ENCODE peak calls at places on chromosome 4, in eight cellular contexts. B, C, H, V, N, U, G and E are unnamed samples.

GRCh38 chr4:137387924-137388323 is 144.4 kb downstream of the PCDH18 start:
- DNase-seq in B (no peak), C (no peak), H (peak; percentile 57), V (no peak), N (peak; percentile 90), U (peak; percentile 85), G (peak; percentile 88), E (no peak)

GRCh38 chr4:109953556-109953955 is 40.9 kb downstream of the EGF start:
- DNase-seq in B (no peak), C (no peak), H (no peak), V (no peak), N (no peak), U (no peak), G (no peak), E (no peak)

GRCh38 chr4:2713337-2713736 is 42.8 kb downstream of the TNIP2 start:
- DNase-seq in B (no peak), C (no peak), H (no peak), V (no peak), N (no peak), U (no peak), G (no peak), E (no peak)

GRCh38 chr4:145546556-145546955 is 64.9 kb downstream of the SMAD1 start:
- DNase-seq in B (no peak), C (no peak), H (no peak), V (no peak), N (no peak), U (peak; percentile 65), G (no peak), E (no peak)

GRCh38 chr4:168585168-168586091 is 88.6 kb downstream of the PALLD start:
- DNase-seq in B (peak; percentile 93), C (peak; percentile 76), H (peak; percentile 90), V (peak; percentile 82), N (peak; percentile 87), U (peak; percentile 92), G (peak; percentile 89), E (peak; percentile 35)

GRCh38 chr4:24440765-24441164 is 143.6 kb downstream of the DHX15 start:
- DNase-seq in B (no peak), C (no peak), H (no peak), V (no peak), N (no peak), U (no peak), G (no peak), E (no peak)

GRCh38 chr4:70734168-70734954 is 12.6 kb downstream of the RUFY3 start:
- DNase-seq in B (no peak), C (no peak), H (peak; percentile 41), V (no peak), N (peak; percentile 55), U (peak; percentile 62), G (peak; percentile 35), E (peak; percentile 85)

GRCh38 chr4:76311896-76312331 is 5.4 kb downstream of the STBD1 start:
- DNase-seq in B (no peak), C (no peak), H (no peak), V (no peak), N (no peak), U (no peak), G (peak; percentile 18), E (no peak)

GRCh38 chr4:125283702-125284279 is 31.0 kb upstream of the FAT4 start:
- DNase-seq in B (no peak), C (no peak), H (no peak), V (peak; percentile 36), N (peak; percentile 53), U (peak; percentile 69), G (peak; percentile 60), E (peak; percentile 26)

GRCh38 chr4:61750810-61751209 is 550.7 kb downstream of the ADGRL3 start:
- DNase-seq in B (no peak), C (no peak), H (no peak), V (no peak), N (no peak), U (no peak), G (no peak), E (no peak)

GRCh38 chr4:120916937-120917336 is 5.6 kb downstream of the PRDM5 start:
- DNase-seq in B (no peak), C (no peak), H (no peak), V (no peak), N (peak; percentile 50), U (no peak), G (peak; percentile 11), E (no peak)

DNA sequence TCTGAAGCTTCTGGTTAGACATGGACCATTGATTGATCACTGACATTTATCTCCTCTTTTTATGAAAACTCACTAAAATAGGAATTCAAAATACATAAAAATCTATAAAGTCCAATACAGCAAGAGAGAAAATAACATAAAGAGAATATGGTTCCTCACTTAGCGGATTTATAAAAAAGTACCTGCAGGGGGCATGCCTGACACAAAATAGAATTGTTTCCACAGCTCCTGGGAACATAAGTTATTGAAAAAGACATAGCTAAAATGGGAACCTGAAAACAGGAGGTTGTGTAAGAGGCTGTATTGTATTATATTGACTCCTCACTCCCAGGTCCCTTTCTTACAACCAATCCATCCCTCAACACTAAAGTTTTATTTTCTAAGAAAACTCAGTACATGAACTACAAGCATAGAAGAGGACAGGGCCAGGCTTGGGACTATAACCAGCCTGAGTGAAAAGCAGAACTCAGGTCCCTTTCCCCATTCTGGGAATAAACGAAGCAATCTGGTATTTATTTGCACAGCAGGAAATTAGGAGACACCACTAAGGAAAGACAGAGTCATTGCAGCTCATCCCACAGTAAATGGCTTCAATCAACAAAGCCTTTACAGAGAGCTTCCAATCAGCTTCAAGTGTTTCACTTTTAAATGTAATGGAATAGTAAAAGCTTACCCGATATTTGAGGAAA is 121.1 kb upstream of the NDST4 start:
- DNase-seq in B (no peak), C (no peak), H (no peak), V (peak; percentile 18), N (peak; percentile 4), U (no peak), G (peak; percentile 2), E (peak; percentile 58)
- TF ChIP-seq CTCF in B (no peak), C (no peak), H (peak; percentile 26), V (peak; percentile 21), N (peak; percentile 15), U (no peak), G (no peak), E (peak; percentile 26)

DNA sequence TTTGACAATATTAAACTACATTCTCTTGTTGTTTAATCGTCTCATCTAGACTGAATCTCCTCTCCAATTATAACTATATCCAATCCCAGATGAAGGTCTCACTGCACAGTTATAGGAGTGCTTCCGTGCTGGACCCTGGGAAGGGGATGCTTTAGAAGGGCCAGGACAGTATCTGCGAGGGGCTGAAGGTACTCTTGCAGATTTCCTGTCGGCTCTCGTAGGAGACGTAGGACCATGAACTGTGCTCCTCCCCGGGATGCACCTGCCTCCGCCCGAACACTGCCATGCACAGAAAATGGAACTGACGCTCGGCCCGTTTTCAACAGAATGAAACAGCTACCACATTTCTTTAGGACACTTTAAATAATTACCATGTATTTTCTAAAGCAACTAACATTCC is 39.4 kb downstream of the FAT1 start:
- DNase-seq in B (no peak), C (no peak), H (no peak), V (no peak), N (no peak), U (no peak), G (no peak), E (no peak)
- H3K4me3 ChIP-seq in B (peak overlapping the region; percentile 22), C (no peak overlapping the region), H (no peak overlapping the region), V (peak overlapping the region; percentile 22), N (no peak overlapping the region), U (no peak overlapping the region), G (no peak overlapping the region), E (no peak overlapping the region)

GRCh38 chr4:40421839-40422238 is 86.7 kb downstream of the CHRNA9 start:
- DNase-seq in B (no peak), C (no peak), H (no peak), V (no peak), N (no peak), U (no peak), G (no peak), E (no peak)

GRCh38 chr4:40423735-40424134 is 88.6 kb downstream of the CHRNA9 start:
- DNase-seq in B (no peak), C (no peak), H (no peak), V (peak; percentile 43), N (peak; percentile 68), U (peak; percentile 58), G (peak; percentile 8), E (no peak)

GRCh38 chr4:40422309-40422708 is 87.2 kb downstream of the CHRNA9 start:
- DNase-seq in B (no peak), C (no peak), H (no peak), V (no peak), N (no peak), U (no peak), G (no peak), E (peak; percentile 58)

GRCh38 chr4:40427138-40427537 is 92.0 kb downstream of the CHRNA9 start:
- DNase-seq in B (no peak), C (no peak), H (no peak), V (no peak), N (no peak), U (no peak), G (no peak), E (no peak)

DNA sequence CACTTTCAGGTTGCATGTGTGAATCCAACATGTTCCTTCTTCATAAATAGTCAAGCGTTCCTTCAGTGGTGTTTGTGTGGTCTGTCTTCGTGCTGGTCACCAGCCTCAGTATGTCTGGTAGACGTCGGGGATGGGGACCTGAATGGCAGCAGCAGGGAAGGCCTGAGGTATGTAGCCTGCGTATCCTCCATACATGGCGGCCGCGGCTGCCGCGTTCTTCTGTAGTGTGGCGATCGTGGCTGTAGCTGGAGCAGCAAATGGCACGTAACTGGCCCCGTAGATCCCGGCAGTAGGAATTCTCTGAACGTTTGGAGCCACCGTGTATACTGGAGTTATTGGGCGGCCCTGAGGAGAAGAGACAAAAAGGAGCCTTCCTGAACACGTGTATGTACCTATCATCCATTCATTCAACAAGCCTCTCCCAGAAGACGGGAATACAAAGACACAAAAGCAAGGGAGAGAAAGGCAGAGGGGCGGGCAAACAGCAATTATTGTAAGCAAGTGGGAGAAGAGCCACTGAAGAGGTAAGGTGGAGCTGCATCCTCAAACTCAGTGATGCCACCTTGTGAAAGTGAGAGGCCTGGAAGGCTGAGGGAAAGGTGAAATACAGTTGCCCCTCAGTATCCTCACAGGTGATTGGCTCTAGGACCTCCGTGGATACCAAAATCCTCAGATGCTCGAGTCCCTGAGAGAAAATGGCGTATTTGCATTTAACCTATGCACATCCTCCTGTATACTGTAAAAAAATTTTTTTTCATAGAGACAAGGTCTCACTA is 90.9 kb downstream of the CHRNA9 start:
- DNase-seq in B (no peak), C (no peak), H (no peak), V (no peak), N (no peak), U (no peak), G (no peak), E (no peak)
- TF ChIP-seq CTCF in B (no peak), C (no peak), H (no peak), V (no peak), N (no peak), U (no peak), G (no peak), E (no peak)

DNA sequence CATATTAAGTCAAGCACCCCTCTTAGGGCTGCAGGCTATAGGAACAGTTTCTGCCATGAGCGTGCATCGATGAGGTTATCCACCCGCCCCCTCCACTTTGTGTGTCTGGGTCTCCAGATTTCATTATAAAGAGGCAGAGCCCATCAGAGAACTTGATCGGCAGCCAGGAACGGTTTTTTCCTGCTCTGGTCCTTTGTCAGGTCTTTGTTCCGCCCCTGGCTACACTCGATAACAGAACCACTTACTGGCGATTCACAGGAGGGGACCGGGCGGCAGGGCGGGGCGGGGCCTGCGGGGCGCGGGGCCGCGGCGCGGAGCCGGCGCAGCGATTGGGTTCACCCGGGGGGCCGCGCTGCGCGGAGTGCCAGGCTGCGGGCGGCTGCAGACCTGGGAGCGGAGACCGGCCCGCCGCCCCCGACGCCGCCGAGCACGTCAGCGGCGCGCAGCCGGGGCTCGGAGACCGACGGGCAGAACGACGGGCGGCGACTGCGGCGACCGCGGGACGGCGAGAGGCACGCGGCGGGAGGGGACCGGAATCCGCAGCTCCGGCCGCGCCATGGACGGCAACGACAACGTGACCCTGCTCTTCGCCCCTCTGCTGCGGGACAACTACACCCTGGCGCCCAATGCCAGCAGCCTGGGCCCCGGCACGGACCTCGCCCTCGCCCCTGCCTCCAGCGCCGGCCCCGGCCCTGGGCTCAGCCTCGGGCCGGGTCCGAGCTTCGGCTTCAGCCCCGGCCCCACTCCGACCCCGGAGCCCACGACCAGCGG is at the start of gene SLC10A4:
- DNase-seq in B (no peak), C (no peak), H (no peak), V (peak; percentile 6), N (no peak), U (no peak), G (no peak), E (no peak)
- H3K4me3 ChIP-seq in B (peak within 1 kb of the TSS; percentile 17), C (peak within 1 kb of the TSS; percentile 31), H (peak within 1 kb of the TSS; percentile 27), V (peak within 1 kb of the TSS; percentile 76), N (no peak within 1 kb of the TSS), U (peak within 1 kb of the TSS; percentile 10), G (no peak within 1 kb of the TSS), E (no peak within 1 kb of the TSS)